ENCODE peak calls at places on chromosomes 13 and 19, in four cellular contexts. T is gastroesophageal sphincter, Q is aorta, I is heart right ventricle. C is an unnamed sample.

GRCh38 chr19:9913237-9914000 is 22.9 kb downstream of the OLFM2 start:
- ATAC-seq in T (no peak), Q (no peak), I (no peak), C (no peak)

GRCh38 chr13:94416454-94417080 is 62.9 kb downstream of the DCT start:
- ATAC-seq in T (no peak), Q (no peak), I (no peak), C (no peak)

GRCh38 chr19:18610245-18610555 is 2.5 kb upstream of the TMEM59L start:
- ATAC-seq in T (no peak), Q (no peak), I (no peak), C (no peak)

GRCh38 chr13:39942177-39942900 is 286.9 kb downstream of the COG6 start:
- ATAC-seq in T (no peak), Q (no peak), I (peak), C (peak)

GRCh38 chr19:1286859-1287621 is 1.4 kb downstream of the EFNA2 start:
- ATAC-seq in T (no peak), Q (no peak), I (no peak), C (no peak)

GRCh38 chr19:37333457-37333856 is 37.4 kb upstream of the ZNF527 start:
- ATAC-seq in T (no peak), Q (no peak), I (no peak), C (no peak)

GRCh38 chr19:1465191-1466016 is 13.6 kb downstream of the C19orf25 start:
- ATAC-seq in T (no peak), Q (no peak), I (peak), C (peak)

GRCh38 chr13:48291730-48292129 is 11.8 kb upstream of the RB1 start:
- ATAC-seq in T (no peak), Q (no peak), I (no peak), C (no peak)

GRCh38 chr19:5103061-5103701 is 134.3 kb downstream of the KDM4B start:
- ATAC-seq in T (peak), Q (peak), I (peak), C (no peak)